ENCODE peak calls at places on chromosomes 7 and 10, in four cellular contexts. X is left ventricle myocardium inferior, S is H9, M is epithelial cell of prostate. T is an unnamed sample.

GRCh38 chr10:78866731-78867554 is 201.8 kb upstream of the ZMIZ1 start:
- DNase-seq in M (no peak), X (no peak), S (no peak), T (peak; percentile 57)

GRCh38 chr10:15232279-15232678 is 63.8 kb upstream of the NMT2 start:
- DNase-seq in X (no peak), S (no peak), M (no peak), T (no peak)

GRCh38 chr10:78327778-78328591 is 294.3 kb downstream of the RPS24 start:
- DNase-seq in S (peak; percentile 15), X (no peak), M (no peak), T (no peak)

GRCh38 chr7:587769-588168 is 68.1 kb upstream of the PDGFA start:
- DNase-seq in M (no peak), X (no peak), S (no peak), T (no peak)

GRCh38 chr7:47677664-47678063 is 95.8 kb upstream of the TNS3 start:
- DNase-seq in M (no peak), X (no peak), S (no peak), T (no peak)

GRCh38 chr10:103985726-103986125 is 18.8 kb downstream of the SLK start:
- DNase-seq in S (no peak), X (no peak), M (no peak), T (no peak)

GRCh38 chr7:101923276-101923985 is 106.0 kb downstream of the CUX1 start:
- DNase-seq in X (no peak), M (no peak), S (no peak), T (no peak)

GRCh38 chr7:127803626-127804025 is 151.6 kb downstream of the SND1 start:
- DNase-seq in M (no peak), S (no peak), X (no peak), T (no peak)

GRCh38 chr7:36881206-36881605 is 156.9 kb upstream of the AOAH start:
- DNase-seq in X (no peak), M (peak; percentile 14), S (no peak), T (no peak)

GRCh38 chr7:1889556-1890181 is 219.6 kb downstream of the ELFN1 start:
- DNase-seq in X (no peak), M (no peak), S (no peak), T (no peak)

GRCh38 chr10:97916586-97916985 is 66.9 kb downstream of the GOLGA7B start:
- DNase-seq in X (no peak), S (no peak), M (no peak), T (no peak)

GRCh38 chr10:62373995-62374861 is at the start of gene ZNF365:
- DNase-seq in S (peak; percentile 56), X (peak; percentile 16), M (no peak), T (peak; percentile 47)

GRCh38 chr7:120512701-120513100 is 239.7 kb downstream of the KCND2 start:
- DNase-seq in M (no peak), X (no peak), S (no peak), T (no peak)

GRCh38 chr10:19933772-19934171 is 117.5 kb downstream of the PLXDC2 start:
- DNase-seq in S (no peak), X (no peak), M (no peak), T (no peak)

GRCh38 chr10:9596368-9596920 is 1421.2 kb upstream of the CELF2 start:
- DNase-seq in M (peak; percentile 55), S (no peak), X (no peak), T (no peak)

GRCh38 chr7:134962270-134962669 is 24.0 kb upstream of the AGBL3 start:
- DNase-seq in S (no peak), X (no peak), M (no peak), T (no peak)

GRCh38 chr10:130353928-130354327 is 217.7 kb downstream of the GLRX3 start:
- DNase-seq in X (no peak), M (no peak), S (no peak), T (no peak)

GRCh38 chr10:22386396-22386928 is 41.2 kb downstream of the SPAG6 start:
- DNase-seq in S (no peak), M (no peak), X (no peak), T (no peak)

GRCh38 chr7:103984050-103984449 is 5.4 kb downstream of the RELN start:
- DNase-seq in X (no peak), S (no peak), M (no peak), T (no peak)

GRCh38 chr7:5695037-5695708 is 86.3 kb downstream of the RNF216 start:
- DNase-seq in X (no peak), S (no peak), M (no peak), T (no peak)

GRCh38 chr7:12722720-12723241 is 35.3 kb downstream of the ARL4A start:
- DNase-seq in X (no peak), M (no peak), S (no peak), T (no peak)

GRCh38 chr7:98372993-98373392 is 27.9 kb downstream of the BAIAP2L1 start:
- DNase-seq in X (no peak), S (no peak), M (peak; percentile 73), T (peak; percentile 19)

GRCh38 chr7:98617051-98617959 is at the start of gene NPTX2:
- DNase-seq in S (peak; percentile 85), X (peak; percentile 53), M (no peak), T (peak; percentile 89)

GRCh38 chr10:34116220-34116623 is 698.9 kb downstream of the PARD3 start:
- DNase-seq in S (no peak), M (no peak), X (no peak), T (no peak)

GRCh38 chr7:100885440-100886141 is 3.9 kb downstream of the UFSP1 start:
- DNase-seq in S (no peak), M (no peak), X (no peak), T (no peak)

GRCh38 chr10:114868801-114869200 is 47.2 kb downstream of the FHIP2A start:
- DNase-seq in X (no peak), S (no peak), M (no peak), T (no peak)

GRCh38 chr7:88040694-88041093 is 106.6 kb downstream of the ADAM22 start:
- DNase-seq in X (no peak), M (no peak), S (no peak), T (no peak)

GRCh38 chr7:88034083-88034695 is 100.1 kb downstream of the ADAM22 start:
- DNase-seq in M (no peak), S (no peak), X (no peak), T (no peak)

GRCh38 chr7:88042157-88042556 is 108.1 kb downstream of the ADAM22 start:
- DNase-seq in S (no peak), X (no peak), M (no peak), T (no peak)

GRCh38 chr7:88041583-88041982 is 107.5 kb downstream of the ADAM22 start:
- DNase-seq in X (no peak), S (no peak), M (no peak), T (no peak)

DNA sequence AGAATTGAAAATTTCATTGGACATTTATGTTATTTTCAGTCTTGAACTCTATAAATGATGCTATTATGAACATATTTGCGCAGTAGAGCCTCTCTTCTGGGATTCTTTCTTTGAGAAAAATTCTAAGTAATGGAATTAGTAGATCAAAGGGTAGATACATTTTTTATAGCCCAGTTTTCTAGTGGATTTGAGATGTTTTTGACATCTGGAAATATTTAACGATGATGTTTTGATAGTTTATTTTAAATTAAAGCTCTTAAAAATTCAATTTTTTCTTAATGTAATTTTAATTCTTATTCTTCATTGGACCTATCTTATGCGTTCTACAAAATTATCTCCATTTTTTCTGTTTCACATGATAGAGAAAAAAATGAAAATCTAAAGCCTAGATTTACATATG is 103.0 kb downstream of the ADAM22 start:
- DNase-seq in X (no peak), S (no peak), M (no peak), T (no peak)
- H3K27ac ChIP-seq in X (no peak overlapping the region), S (no peak overlapping the region), M (no peak overlapping the region), T (no peak overlapping the region)

GRCh38 chr10:76430330-76430729 is 998.9 kb downstream of the LRMDA start:
- DNase-seq in S (no peak), X (no peak), M (no peak), T (no peak)
- H3K27ac ChIP-seq in S (no peak overlapping the region), X (peak overlapping the region; percentile 91), M (no peak overlapping the region), T (no peak overlapping the region)

DNA sequence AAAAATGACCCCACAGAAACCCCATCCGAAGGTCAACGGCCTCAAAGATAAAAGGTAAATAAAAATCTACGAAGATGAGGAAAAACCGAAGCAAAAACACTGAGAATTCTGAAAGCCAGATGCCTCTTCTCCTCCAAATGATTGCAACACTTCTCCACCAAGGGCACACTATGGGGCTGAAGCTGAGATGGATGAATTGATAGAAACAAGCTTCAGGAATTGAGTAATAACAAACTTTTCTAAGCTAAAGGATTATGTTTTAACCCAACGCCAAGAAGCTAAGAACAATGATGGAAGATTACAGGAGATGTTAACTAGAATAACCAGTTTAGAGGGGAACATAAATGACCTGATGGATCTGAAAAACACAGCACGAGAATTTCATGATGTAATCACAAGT is 127.8 kb downstream of the MACC1 start:
- DNase-seq in S (no peak), M (no peak), X (no peak), T (no peak)
- H3K27ac ChIP-seq in S (no peak overlapping the region), M (no peak overlapping the region), X (no peak overlapping the region), T (no peak overlapping the region)

GRCh38 chr7:158824028-158824427 is 5.3 kb downstream of the ESYT2 start:
- DNase-seq in S (no peak), X (no peak), M (no peak), T (no peak)

GRCh38 chr7:158818325-158819213 is 10.7 kb downstream of the ESYT2 start:
- DNase-seq in X (peak; percentile 87), M (peak; percentile 78), S (peak; percentile 78), T (peak; percentile 29)

GRCh38 chr7:158819571-158820203 is 9.6 kb downstream of the ESYT2 start:
- DNase-seq in X (no peak), M (no peak), S (no peak), T (no peak)

GRCh38 chr7:158821173-158822021 is 7.9 kb downstream of the ESYT2 start:
- DNase-seq in M (peak; percentile 64), S (no peak), X (no peak), T (no peak)

DNA sequence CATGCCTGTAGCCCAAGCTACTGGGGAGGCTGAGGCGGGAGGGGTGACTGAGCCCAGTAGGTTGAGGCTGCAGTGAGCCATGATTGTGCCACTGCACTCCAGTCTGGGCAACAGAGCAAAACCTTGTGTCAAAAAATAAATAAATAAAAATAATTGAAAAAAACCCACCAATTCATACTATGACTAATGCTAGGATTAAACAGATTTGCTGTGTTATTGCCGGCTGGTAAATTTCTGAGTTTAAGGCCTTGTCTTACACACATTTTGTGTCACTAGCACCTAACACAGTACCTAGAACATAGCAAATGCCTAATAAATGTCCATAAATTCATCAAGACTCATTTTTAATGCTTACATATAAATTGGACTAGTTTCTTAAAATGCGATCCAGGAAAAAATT is 8.7 kb downstream of the ESYT2 start:
- DNase-seq in X (no peak), S (no peak), M (no peak), T (no peak)
- H3K27ac ChIP-seq in X (peak overlapping the region; percentile 96), S (no peak overlapping the region), M (peak overlapping the region; percentile 98), T (no peak overlapping the region)

DNA sequence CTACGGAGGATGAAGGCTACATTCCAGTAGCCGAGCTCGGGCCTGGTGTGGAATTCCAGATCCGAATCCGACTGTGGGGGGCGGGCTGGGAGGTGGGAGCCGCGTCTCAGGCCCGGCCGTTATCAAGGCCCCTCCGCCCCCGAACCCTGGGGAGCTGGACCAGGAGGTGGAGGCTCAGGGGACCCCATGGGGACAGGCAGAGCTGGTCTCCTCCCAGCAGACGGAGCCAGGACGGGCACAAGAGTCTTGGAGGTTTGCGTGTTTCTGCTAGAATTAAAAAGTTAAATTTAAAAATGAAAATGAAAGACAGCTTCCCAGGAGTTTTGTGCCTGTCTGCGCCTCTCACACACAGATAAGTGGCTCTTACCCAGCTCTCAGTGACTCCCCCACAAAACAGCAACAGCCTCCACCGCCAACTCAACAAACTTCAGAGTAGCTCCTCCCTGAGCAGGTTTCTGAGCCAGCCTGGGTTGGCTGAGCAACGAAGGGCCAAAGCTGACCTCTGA is 5.1 kb upstream of the UTF1 start:
- DNase-seq in X (no peak), M (no peak), S (no peak), T (no peak)
- H3K27ac ChIP-seq in X (no peak overlapping the region), M (no peak overlapping the region), S (no peak overlapping the region), T (no peak overlapping the region)

GRCh38 chr7:150322114-150322832 is 882 bp upstream of the LRRC61 start:
- DNase-seq in X (no peak), M (no peak), S (no peak), T (no peak)
- H3K27ac ChIP-seq in X (peak overlapping the region; percentile 58), M (peak overlapping the region; percentile 81), S (no peak overlapping the region), T (peak overlapping the region; percentile 88)

T was measured in WERI-Rb-1.